ENCODE peak calls at places on chromosomes 11 and 22, in four cellular contexts. G is prostate gland, X is iPS-NIHi11, L is cardiac muscle cell. W is an unnamed sample.

GRCh38 chr22:25900880-25901279 is 158.9 kb downstream of the MYO18B start:
- DNase-seq in G (no peak), X (peak; percentile 48), L (no peak), W (no peak)

GRCh38 chr11:78446210-78446609 is 28.6 kb upstream of the GAB2 start:
- DNase-seq in G (no peak), X (no peak), L (no peak), W (no peak)

GRCh38 chr11:127338380-127339259 is 338.1 kb upstream of the KIRREL3 start:
- DNase-seq in L (no peak), X (peak; percentile 6), G (no peak), W (no peak)

GRCh38 chr22:37331034-37331428 is 48.7 kb downstream of the CYTH4 start:
- DNase-seq in G (no peak), L (no peak), X (no peak), W (no peak)

GRCh38 chr11:70016666-70017347 is 61.3 kb upstream of the ANO1 start:
- DNase-seq in G (no peak), L (no peak), X (no peak), W (no peak)

GRCh38 chr11:73598719-73599379 is 937 bp upstream of the FAM168A start:
- DNase-seq in L (no peak), X (no peak), G (no peak), W (no peak)

GRCh38 chr22:30609260-30610185 is 2.5 kb downstream of the TCN2 start:
- DNase-seq in G (no peak), X (no peak), L (no peak), W (peak; percentile 36)

GRCh38 chr11:100966366-100966765 is 163.2 kb downstream of the PGR start:
- DNase-seq in L (no peak), X (no peak), G (no peak), W (no peak)

GRCh38 chr11:36684840-36685800 is 87.1 kb upstream of the RAG2 start:
- DNase-seq in L (no peak), X (no peak), G (no peak), W (no peak)

GRCh38 chr11:1825785-1826451 is 8.9 kb upstream of the SYT8 start:
- DNase-seq in G (no peak), L (no peak), X (no peak), W (no peak)